ENCODE peak calls at places on chromosomes 3 and 15, in ten cellular contexts. H is RWPE2; G is astrocyte; M is body of pancreas; W is thoracic aorta; I is left lung; N is uterus; O is stomach; S is tibial artery; F is CD8-positive, alpha-beta T cell. U is an unnamed sample.

GRCh38 chr3:179943097-179943880 is 93.4 kb downstream of the PEX5L start:
- DNase-seq in H (no peak), G (no peak), M (no peak), W (no peak), I (no peak), N (no peak), O (no peak), S (no peak), F (no peak), U (no peak)

GRCh38 chr3:108008931-108009635 is 81.7 kb downstream of the CD47 start:
- DNase-seq in H (no peak), G (peak; percentile 95), M (no peak), W (no peak), I (no peak), N (no peak), O (no peak), S (no peak), F (no peak), U (no peak)

GRCh38 chr3:38039101-38039898 is at the start of gene DLEC1:
- DNase-seq in H (no peak), G (peak; percentile 47), M (peak; percentile 40), W (no peak), I (peak; percentile 87), N (peak; percentile 52), O (peak; percentile 77), S (peak; percentile 56), F (peak; percentile 61), U (peak; percentile 86)

GRCh38 chr15:85276508-85276907 is 103.9 kb upstream of the AKAP13 start:
- DNase-seq in H (no peak), G (no peak), M (no peak), W (no peak), I (no peak), N (no peak), O (no peak), S (no peak), F (no peak), U (no peak)

GRCh38 chr15:92650966-92651365 is 4.6 kb downstream of the FAM174B start:
- DNase-seq in H (no peak), G (no peak), M (no peak), W (no peak), I (no peak), N (no peak), O (no peak), S (no peak), F (no peak), U (no peak)

GRCh38 chr3:135240426-135240825 is 445.4 kb downstream of the EPHB1 start:
- DNase-seq in H (no peak), G (no peak), M (no peak), W (no peak), I (no peak), N (no peak), O (no peak), S (no peak), F (no peak), U (no peak)

GRCh38 chr3:129359102-129359461 is 69.4 kb downstream of the EFCAB12 start:
- DNase-seq in H (no peak), G (no peak), M (no peak), W (no peak), I (no peak), N (no peak), O (no peak), S (no peak), F (no peak), U (no peak)

GRCh38 chr3:172846706-172847105 is 96.2 kb downstream of the ECT2 start:
- DNase-seq in H (no peak), G (peak; percentile 85), M (no peak), W (no peak), I (no peak), N (no peak), O (no peak), S (no peak), F (no peak), U (no peak)

GRCh38 chr3:157274644-157275137 is 114.7 kb upstream of the CCNL1 start:
- DNase-seq in H (no peak), G (no peak), M (no peak), W (no peak), I (no peak), N (no peak), O (no peak), S (no peak), F (no peak), U (no peak)

GRCh38 chr15:89591834-89592233 is 16.6 kb downstream of the TICRR start:
- DNase-seq in H (no peak), G (no peak), M (no peak), W (no peak), I (no peak), N (no peak), O (no peak), S (no peak), F (no peak), U (no peak)

GRCh38 chr3:39143051-39143885 is 10.1 kb downstream of the CSRNP1 start:
- DNase-seq in H (no peak), G (no peak), M (no peak), W (no peak), I (no peak), N (no peak), O (no peak), S (no peak), F (no peak), U (no peak)

GRCh38 chr3:39915027-39915426 is 105.6 kb downstream of the MYRIP start:
- DNase-seq in H (no peak), G (no peak), M (no peak), W (no peak), I (no peak), N (no peak), O (no peak), S (no peak), F (no peak), U (no peak)

GRCh38 chr3:196736670-196737374 is 2.8 kb upstream of the PAK2 start:
- DNase-seq in H (no peak), G (no peak), M (no peak), W (no peak), I (no peak), N (no peak), O (no peak), S (no peak), F (no peak), U (no peak)

GRCh38 chr3:196741401-196741761 is 1.7 kb downstream of the PAK2 start:
- DNase-seq in H (no peak), G (peak; percentile 7), M (no peak), W (no peak), I (no peak), N (no peak), O (no peak), S (no peak), F (no peak), U (no peak)

GRCh38 chr3:196740476-196741400 is 1.1 kb downstream of the PAK2 start:
- DNase-seq in H (no peak), G (peak; percentile 48), M (no peak), W (no peak), I (no peak), N (peak; percentile 19), O (no peak), S (no peak), F (no peak), U (peak; percentile 7)

GRCh38 chr3:196737655-196738054 is 2.0 kb upstream of the PAK2 start:
- DNase-seq in H (no peak), G (no peak), M (no peak), W (no peak), I (no peak), N (no peak), O (no peak), S (no peak), F (no peak), U (no peak)

GRCh38 chr3:196739671-196740475 is at the start of gene PAK2:
- DNase-seq in H (peak; percentile 90), G (peak; percentile 61), M (peak; percentile 88), W (peak; percentile 56), I (peak; percentile 95), N (peak; percentile 88), O (peak; percentile 94), S (peak; percentile 91), F (peak; percentile 78), U (peak; percentile 92)
- TF ChIP-seq CTCF in H (no peak), G (no peak), M (no peak), W (no peak), I (no peak), N (peak; percentile 6), O (peak; percentile 7), S (no peak), F (no peak), U (no peak)

GRCh38 chr3:26449996-26450395 is 172.6 kb upstream of the LRRC3B start:
- DNase-seq in H (no peak), G (no peak), M (no peak), W (no peak), I (no peak), N (no peak), O (no peak), S (no peak), F (no peak), U (no peak)
- H3K9me3 ChIP-seq in H (peaks cover 2% of the 10 kb centered on the region), G (no peaks in the 10 kb centered on the region), M (no peaks in the 10 kb centered on the region), W (no peaks in the 10 kb centered on the region), I (no peaks in the 10 kb centered on the region), N (no peaks in the 10 kb centered on the region), O (no peaks in the 10 kb centered on the region), S (no peaks in the 10 kb centered on the region), F (no peaks in the 10 kb centered on the region), U (no peaks in the 10 kb centered on the region)

GRCh38 chr3:115445559-115445958 is 177.8 kb upstream of the GAP43 start:
- DNase-seq in H (no peak), G (no peak), M (no peak), W (no peak), I (no peak), N (no peak), O (no peak), S (no peak), F (no peak), U (no peak)

DNA sequence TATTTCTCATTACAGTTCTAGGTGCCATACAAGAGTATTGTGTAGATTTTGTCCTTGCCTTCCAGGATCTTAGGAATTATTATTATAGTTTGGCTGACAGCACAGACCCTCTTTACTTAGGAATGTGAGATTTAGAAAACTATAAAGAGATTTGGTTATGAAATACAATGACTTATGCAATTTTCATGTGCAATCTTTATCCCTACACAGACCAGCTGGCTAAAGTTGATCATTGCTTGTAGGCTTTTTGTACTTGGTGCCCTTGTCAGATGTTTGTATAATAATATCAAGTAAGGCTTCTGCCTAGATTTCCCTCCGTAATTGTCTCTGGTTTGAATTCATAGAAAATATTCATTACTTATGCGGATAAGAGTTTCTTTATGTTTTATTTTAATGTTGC is 174.5 kb upstream of the GAP43 start:
- DNase-seq in H (no peak), G (no peak), M (no peak), W (no peak), I (no peak), N (no peak), O (no peak), S (no peak), F (no peak), U (no peak)
- H3K27ac ChIP-seq in H (no peak overlapping the region), G (no peak overlapping the region), M (no peak overlapping the region), W (no peak overlapping the region), I (no peak overlapping the region), N (no peak overlapping the region), O (no peak overlapping the region), S (no peak overlapping the region), F (no peak overlapping the region), U (no peak overlapping the region)

GRCh38 chr15:59656935-59657634 is at the start of gene GTF2A2:
- DNase-seq in H (peak; percentile 99), G (peak; percentile 86), M (peak; percentile 93), W (peak; percentile 76), I (peak; percentile 97), N (peak; percentile 92), O (peak; percentile 95), S (peak; percentile 94), F (peak; percentile 82), U (peak; percentile 88)
- TF ChIP-seq CTCF in H (no peak), G (no peak), M (no peak), W (no peak), I (no peak), N (no peak), O (no peak), S (no peak), F (no peak), U (no peak)